ENCODE peak calls at places on chromosomes 16 and 17, in four cellular contexts. A is H1, S is HepG2, B is K562. I is an unnamed sample.

GRCh38 chr16:56286819-56287218 is 95.5 kb downstream of the GNAO1 start:
- DNase-seq in B (peak; percentile 29), A (no peak), S (no peak), I (no peak)

GRCh38 chr17:68089881-68090280 is 54.3 kb downstream of the KPNA2 start:
- DNase-seq in S (peak; percentile 80), B (peak; percentile 66), A (no peak), I (peak; percentile 72)

GRCh38 chr17:13728751-13729150 is 127.0 kb upstream of the HS3ST3A1 start:
- DNase-seq in A (no peak), S (no peak), B (no peak), I (no peak)

GRCh38 chr17:55063857-55064485 is 95.4 kb downstream of the STXBP4 start:
- DNase-seq in S (no peak), A (no peak), B (no peak), I (no peak)

GRCh38 chr17:1137465-1137894 is 42.3 kb downstream of the ABR start:
- DNase-seq in S (peak; percentile 39), B (peak; percentile 80), A (no peak), I (peak; percentile 92)

GRCh38 chr16:878071-878784 is 77.7 kb upstream of the GNG13 start:
- DNase-seq in B (no peak), A (no peak), S (no peak), I (peak; percentile 44)

GRCh38 chr16:85316321-85316919 is 204.1 kb upstream of the CIBAR2 start:
- DNase-seq in A (no peak), B (peak; percentile 95), S (peak; percentile 80), I (peak; percentile 83)

GRCh38 chr17:661509-661908 is 53.1 kb downstream of the VPS53 start:
- DNase-seq in A (no peak), S (no peak), B (no peak), I (no peak)

GRCh38 chr17:75681289-75681688 is 14.2 kb downstream of the SAP30BP start:
- DNase-seq in S (no peak), A (no peak), B (no peak), I (no peak)

GRCh38 chr16:2596747-2597559 is 59.1 kb downstream of the PDPK1 start:
- DNase-seq in B (no peak), A (no peak), S (no peak), I (no peak)

GRCh38 chr16:66127459-66128362 is 238.8 kb upstream of the CDH5 start:
- DNase-seq in S (no peak), B (no peak), A (no peak), I (no peak)

GRCh38 chr17:45839442-45839841 is 5.2 kb upstream of the SPPL2C start:
- DNase-seq in B (no peak), A (no peak), S (no peak), I (no peak)

GRCh38 chr16:57970971-57971370 is at the start of gene CNGB1:
- DNase-seq in A (no peak), S (no peak), B (no peak), I (no peak)

GRCh38 chr17:67441052-67441738 is 64.1 kb downstream of the PITPNC1 start:
- DNase-seq in B (no peak), S (peak; percentile 38), A (no peak), I (peak; percentile 81)

GRCh38 chr17:57368637-57369336 is 112.5 kb downstream of the MSI2 start:
- DNase-seq in A (no peak), B (no peak), S (peak; percentile 12), I (no peak)

GRCh38 chr17:63138713-63139112 is 172.7 kb downstream of the TANC2 start:
- DNase-seq in A (no peak), B (no peak), S (no peak), I (no peak)

DNA sequence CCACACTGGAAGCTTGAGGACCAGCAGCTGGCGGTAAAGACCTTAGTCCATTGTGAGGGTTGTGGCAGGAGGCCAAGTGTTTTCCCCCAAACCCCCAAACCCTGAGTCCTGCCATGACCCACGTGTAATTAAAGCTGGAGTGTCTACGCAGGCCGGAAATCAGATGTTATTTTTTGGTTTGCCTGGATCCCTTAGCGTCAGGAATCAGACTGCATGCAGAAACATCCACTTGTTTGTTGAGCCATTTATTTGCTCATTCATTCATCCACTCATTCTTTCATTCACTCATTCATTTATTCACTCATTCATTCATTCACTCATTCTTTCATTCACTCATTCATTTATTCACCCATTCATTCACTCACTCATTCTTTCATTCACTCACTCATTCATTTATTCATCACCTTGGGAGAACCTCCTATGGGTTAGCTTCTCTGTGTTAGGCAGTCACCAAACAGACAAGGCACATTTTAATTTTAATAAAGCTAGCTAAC is 313.1 kb downstream of the MAF start:
- DNase-seq in A (no peak), S (no peak), B (no peak), I (no peak)
- TF ChIP-seq FOSL1 in A (no peak), S (no peak), B (no peak), I (no peak)

GRCh38 chr16:77782694-77783093 is 5.7 kb upstream of the VAT1L start:
- DNase-seq in B (peak; percentile 12), S (peak; percentile 49), A (no peak), I (peak; percentile 7)
- TF ChIP-seq FOSL1 in B (no peak), S (no peak), A (no peak), I (no peak)

GRCh38 chr17:32626371-32626770 is 139.6 kb downstream of the CDK5R1 start:
- DNase-seq in A (no peak), S (no peak), B (no peak), I (no peak)
- TF ChIP-seq FOSL1 in A (no peak), S (no peak), B (no peak), I (no peak)

GRCh38 chr17:39963826-39964225 is 1.0 kb downstream of the GSDMA start:
- DNase-seq in A (no peak), B (no peak), S (no peak), I (no peak)
- TF ChIP-seq FOSL1 in A (no peak), B (no peak), S (no peak), I (no peak)

DNA sequence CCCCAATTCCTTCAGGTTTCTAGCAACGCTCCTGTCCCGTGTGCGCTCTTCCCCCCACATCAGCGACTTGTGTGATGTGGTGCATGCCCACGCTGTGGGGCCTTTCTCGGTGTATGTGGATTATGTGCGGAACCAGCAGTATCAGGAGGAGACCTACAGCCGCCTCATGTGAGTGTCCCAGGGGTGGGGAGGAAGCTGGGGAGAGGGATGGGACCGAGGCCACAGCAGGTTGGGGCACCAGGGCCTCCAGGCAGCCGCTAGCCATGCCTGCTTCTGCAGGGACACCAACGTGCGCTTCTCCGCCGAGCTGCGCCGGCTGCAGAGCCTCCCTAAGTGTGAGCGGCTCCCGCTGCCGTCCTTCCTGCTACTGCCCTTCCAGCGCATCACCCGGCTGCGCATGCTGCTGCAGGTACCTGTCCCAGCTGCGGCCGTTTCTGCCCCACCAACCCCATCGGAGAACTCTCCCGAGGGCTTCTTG is 5.7 kb downstream of the ARHGEF15 start:
- DNase-seq in S (no peak), B (no peak), A (no peak), I (no peak)
- TF ChIP-seq FOSL1 in S (no peak), B (no peak), A (no peak), I (no peak)

DNA sequence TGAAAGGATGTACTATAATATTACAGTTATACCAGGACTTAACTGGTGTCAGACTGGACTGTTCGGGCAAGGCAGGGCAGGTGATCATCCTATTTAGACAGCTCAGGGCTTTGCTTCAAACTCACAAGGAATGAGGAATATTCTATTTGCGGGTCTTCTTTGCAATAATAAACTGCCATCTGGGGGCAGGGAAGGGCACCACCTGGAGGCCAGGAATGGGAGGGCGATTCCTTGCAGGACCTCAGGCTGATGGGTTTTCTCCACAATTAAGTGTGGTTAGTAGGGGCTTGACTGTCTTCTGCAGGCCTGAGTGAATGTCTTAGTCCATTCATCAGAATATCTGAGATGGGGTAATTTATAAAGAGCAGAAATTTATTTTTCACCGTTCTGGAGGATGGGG is 424.1 kb downstream of the CA10 start:
- DNase-seq in S (no peak), B (no peak), A (peak; percentile 19), I (peak; percentile 12)
- TF ChIP-seq FOSL1 in S (no peak), B (no peak), A (no peak), I (no peak)

GRCh38 chr16:81263470-81264200 is 25.1 kb downstream of the BCO1 start:
- DNase-seq in B (no peak), A (no peak), S (no peak), I (no peak)
- TF ChIP-seq FOSL1 in B (no peak), A (no peak), S (no peak), I (no peak)

GRCh38 chr16:48556913-48557351 is 53.0 kb downstream of the N4BP1 start:
- DNase-seq in B (no peak), A (no peak), S (no peak), I (peak; percentile 24)
- TF ChIP-seq FOSL1 in B (peak; percentile 81), A (no peak), S (no peak), I (peak; percentile 79)

DNA sequence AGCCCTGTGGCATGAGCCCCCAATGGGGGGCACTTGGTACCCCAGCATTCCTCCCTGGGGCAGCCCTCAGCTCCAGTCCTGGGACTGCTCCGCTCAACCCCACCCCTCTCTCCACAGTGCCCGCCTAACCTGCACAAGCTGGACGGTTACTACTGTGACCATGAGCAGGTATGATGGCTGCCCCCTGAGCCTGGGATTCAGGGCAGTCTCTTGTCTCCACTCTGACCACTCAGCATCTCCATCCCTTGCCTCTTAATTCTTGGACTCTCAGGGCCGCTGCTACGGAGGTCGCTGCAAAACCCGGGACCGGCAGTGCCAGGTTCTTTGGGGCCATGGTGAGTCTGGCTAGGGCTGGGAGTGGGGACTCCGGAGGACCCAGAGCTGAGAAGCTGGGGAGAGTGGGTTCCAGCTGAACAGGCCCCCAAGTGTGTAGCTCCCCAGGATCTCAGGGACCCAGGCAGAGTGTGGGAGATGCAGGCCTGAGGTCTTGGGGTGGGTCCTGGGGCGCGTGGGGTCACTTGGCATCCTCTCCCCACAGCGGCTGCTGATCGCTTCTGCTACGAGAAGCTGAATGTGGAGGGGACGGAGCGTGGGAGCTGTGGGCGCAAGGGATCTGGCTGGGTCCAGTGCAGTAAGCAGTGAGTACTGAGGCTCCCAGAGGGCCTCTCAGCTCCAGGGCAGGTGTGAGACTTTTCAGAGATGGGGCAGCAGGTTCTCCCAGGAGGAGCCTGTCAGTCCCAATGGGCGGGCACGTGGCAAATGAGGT is 18.0 kb downstream of the ADAM11 start:
- DNase-seq in A (no peak), B (no peak), S (no peak), I (no peak)
- TF ChIP-seq FOSL1 in A (no peak), B (no peak), S (no peak), I (no peak)

I was measured in HCT116.